ENCODE peak calls at places on chromosomes 7 and 10, in six cellular contexts. M is H1, K is K562, E is GM12891, R is HepG2, B is GM12878. Z is an unnamed sample.

GRCh38 chr7:100673942-100674431 is 447 bp downstream of the GNB2 start:
- DNase-seq in M (peak; percentile 76), K (peak; percentile 69), E (peak; percentile 20), R (no peak), B (no peak), Z (peak; percentile 23)

GRCh38 chr10:34505338-34505737 is 309.8 kb downstream of the PARD3 start:
- DNase-seq in M (no peak), K (no peak), E (no peak), R (no peak), B (no peak), Z (no peak)

GRCh38 chr10:70762441-70763177 is 22.6 kb downstream of the TBATA start:
- DNase-seq in M (no peak), K (no peak), E (no peak), R (no peak), B (no peak), Z (no peak)

GRCh38 chr10:4984223-4984622 is 19.4 kb downstream of the AKR1C2 start:
- DNase-seq in M (no peak), K (no peak), E (no peak), R (no peak), B (no peak), Z (no peak)

GRCh38 chr10:7027913-7028808 is 382.7 kb downstream of the SFMBT2 start:
- DNase-seq in M (no peak), K (peak; percentile 79), E (no peak), R (no peak), B (no peak), Z (no peak)

GRCh38 chr7:151125459-151125834 is 39.2 kb downstream of the AGAP3 start:
- DNase-seq in M (no peak), K (no peak), E (no peak), R (no peak), B (no peak), Z (no peak)

GRCh38 chr7:255721-256361 is 34.1 kb upstream of the FOXL3 start:
- DNase-seq in M (no peak), K (no peak), E (no peak), R (no peak), B (no peak), Z (no peak)

GRCh38 chr10:75770634-75771081 is 339.2 kb downstream of the LRMDA start:
- DNase-seq in M (no peak), K (no peak), E (no peak), R (no peak), B (no peak), Z (no peak)

GRCh38 chr10:52778511-52779392 is 6.2 kb upstream of the MBL2 start:
- DNase-seq in M (peak; percentile 75), K (no peak), E (no peak), R (peak; percentile 41), B (no peak), Z (no peak)

GRCh38 chr7:27695096-27695495 is 32.4 kb upstream of the HIBADH start:
- DNase-seq in M (no peak), K (no peak), E (no peak), R (no peak), B (no peak), Z (no peak)

GRCh38 chr10:19488592-19489280 is 327.5 kb upstream of the PLXDC2 start:
- DNase-seq in M (peak; percentile 90), K (no peak), E (no peak), R (peak; percentile 5), B (no peak), Z (no peak)

GRCh38 chr10:30463944-30464451 is 30.0 kb downstream of the MAP3K8 start:
- DNase-seq in M (no peak), K (no peak), E (no peak), R (no peak), B (no peak), Z (no peak)

GRCh38 chr10:1754506-1755177 is 17.3 kb upstream of the ADARB2 start:
- DNase-seq in M (no peak), K (no peak), E (no peak), R (no peak), B (no peak), Z (no peak)

GRCh38 chr7:128103498-128104108 is 72.4 kb upstream of the LRRC4 start:
- DNase-seq in M (no peak), K (no peak), E (peak; percentile 68), R (peak; percentile 85), B (no peak), Z (peak; percentile 59)

GRCh38 chr7:40133561-40134427 is 628 bp downstream of the MPLKIP start:
- DNase-seq in M (peak; percentile 3), K (no peak), E (peak; percentile 5), R (peak; percentile 8), B (no peak), Z (no peak)

GRCh38 chr7:101911800-101912705 is 94.6 kb downstream of the CUX1 start:
- DNase-seq in M (no peak), K (peak; percentile 59), E (no peak), R (peak; percentile 63), B (no peak), Z (no peak)

GRCh38 chr10:43403911-43404674 is 4.9 kb downstream of the HNRNPF start:
- DNase-seq in M (no peak), K (no peak), E (no peak), R (no peak), B (no peak), Z (no peak)

GRCh38 chr10:70758757-70759514 is 26.2 kb downstream of the TBATA start:
- DNase-seq in M (peak; percentile 87), K (peak; percentile 87), E (peak; percentile 61), R (peak; percentile 52), B (peak; percentile 17), Z (peak; percentile 50)

GRCh38 chr10:5951167-5951711 is 26.1 kb downstream of the IL15RA start:
- DNase-seq in M (no peak), K (no peak), E (no peak), R (no peak), B (no peak), Z (no peak)

GRCh38 chr10:110923856-110924493 is 4.6 kb downstream of the SHOC2 start:
- DNase-seq in M (no peak), K (no peak), E (no peak), R (peak; percentile 67), B (no peak), Z (no peak)

GRCh38 chr10:128178319-128178937 is 52.2 kb upstream of the MKI67 start:
- DNase-seq in M (peak; percentile 73), K (peak; percentile 9), E (no peak), R (peak; percentile 33), B (no peak), Z (peak; percentile 36)

GRCh38 chr10:6054884-6055283 is 7.3 kb downstream of the IL2RA start:
- DNase-seq in M (peak; percentile 26), K (no peak), E (no peak), R (no peak), B (no peak), Z (no peak)

GRCh38 chr7:5421626-5422323 is 1.9 kb downstream of the TNRC18 start:
- DNase-seq in M (no peak), K (peak; percentile 28), E (no peak), R (peak; percentile 93), B (no peak), Z (no peak)

GRCh38 chr10:118562877-118563276 is 32.6 kb downstream of the PRLHR start:
- DNase-seq in M (no peak), K (no peak), E (no peak), R (no peak), B (no peak), Z (no peak)

GRCh38 chr7:107167483-107168232 is 1.1 kb upstream of the HBP1 start:
- DNase-seq in M (no peak), K (peak; percentile 59), E (no peak), R (peak; percentile 74), B (no peak), Z (no peak)

GRCh38 chr10:78436706-78437406 is 403.2 kb downstream of the RPS24 start:
- DNase-seq in M (no peak), K (no peak), E (no peak), R (no peak), B (no peak), Z (no peak)

GRCh38 chr10:23472181-23472580 is 33.3 kb downstream of the OTUD1 start:
- DNase-seq in M (no peak), K (no peak), E (no peak), R (no peak), B (no peak), Z (no peak)

GRCh38 chr7:131555565-131556054 is 818 bp downstream of the PODXL start:
- DNase-seq in M (no peak), K (no peak), E (no peak), R (no peak), B (no peak), Z (no peak)

GRCh38 chr7:131554880-131555516 is 1.4 kb downstream of the PODXL start:
- DNase-seq in M (no peak), K (no peak), E (no peak), R (no peak), B (no peak), Z (no peak)

GRCh38 chr7:131556912-131557457 is 557 bp upstream of the PODXL start:
- DNase-seq in M (peak; percentile 83), K (no peak), E (no peak), R (no peak), B (no peak), Z (no peak)

GRCh38 chr7:131557521-131558385 is 1.3 kb upstream of the PODXL start:
- DNase-seq in M (peak; percentile 91), K (no peak), E (no peak), R (no peak), B (no peak), Z (no peak)

GRCh38 chr7:131556055-131556911 is at the start of gene PODXL:
- DNase-seq in M (peak; percentile 83), K (peak; percentile 99), E (peak; percentile 89), R (no peak), B (no peak), Z (peak; percentile 80)
- TF ChIP-seq POLR2A in M (no peak), K (no peak), E (no peak), R (no peak), B (no peak), Z (no peak)

DNA sequence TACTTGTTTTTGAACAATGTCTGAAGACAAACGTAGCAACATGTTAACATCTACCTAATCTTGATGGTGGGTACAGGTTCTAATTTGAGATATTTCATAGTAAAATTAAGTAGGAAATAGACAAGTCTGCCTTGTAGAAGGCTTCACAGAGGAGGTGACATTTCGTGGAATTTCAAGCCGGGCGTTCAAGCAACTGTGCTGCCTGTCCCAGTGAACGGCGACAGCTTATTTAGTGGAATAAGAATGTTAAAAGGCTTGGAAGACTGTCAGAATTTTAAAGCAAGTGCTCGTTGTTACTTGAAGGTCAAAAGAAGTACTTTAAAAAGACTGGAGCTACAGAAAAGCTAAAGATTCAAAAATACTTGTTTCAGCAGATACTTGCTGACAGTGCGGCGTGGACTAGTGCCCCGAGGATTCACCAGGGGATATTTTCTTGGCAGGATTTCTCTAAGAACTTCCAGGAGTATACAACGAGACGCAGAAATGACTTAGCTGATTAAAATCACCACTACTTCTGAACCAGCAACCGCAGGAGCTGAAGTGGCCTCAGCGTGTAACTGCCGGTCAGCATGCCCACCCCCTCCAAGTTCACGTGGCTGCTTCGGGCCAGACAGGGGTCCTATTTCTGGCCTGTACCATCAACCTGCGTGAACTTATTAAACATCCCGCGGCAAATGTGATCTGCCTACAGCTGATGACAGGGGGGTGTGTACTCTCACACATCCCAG is 46.5 kb downstream of the CTBP2 start:
- DNase-seq in M (no peak), K (peak; percentile 18), E (no peak), R (no peak), B (no peak), Z (no peak)
- TF ChIP-seq TAF1 in M (no peak), K (no peak), E (no peak), R (no peak), B (no peak), Z (no peak)

GRCh38 chr7:15498465-15498864 is 63.4 kb downstream of the AGMO start:
- DNase-seq in M (no peak), K (no peak), E (no peak), R (no peak), B (no peak), Z (no peak)
- TF ChIP-seq POLR2AphosphoS5 in M (no peak), K (no peak), E (no peak), R (no peak), B (no peak), Z (no peak)

GRCh38 chr7:75937958-75938786 is 23.2 kb downstream of the POR start:
- DNase-seq in M (no peak), K (peak; percentile 74), E (no peak), R (no peak), B (no peak), Z (no peak)
- TF ChIP-seq POLR2A in M (no peak), K (no peak), E (no peak), R (peak; percentile 28), B (no peak), Z (no peak)